ENCODE peak calls at places on chromosome 15, in eight cellular contexts. One of them, this sample, is unnamed.

GRCh38 chr15:95291878-95292472 is 1038.5 kb upstream of the NR2F2 start:
- DNase-seq in HCT116: peak
- DNase-seq in neural progenitor cell: peak
- DNase-seq in trophoblast cell: peak
- DNase-seq in K562: peak
- DNase-seq in SK-N-SH: peak
- DNase-seq in neuronal stem cell: peak
- DNase-seq in IMR-90: peak
- DNase-seq in this sample: peak

GRCh38 chr15:89756897-89757296 is 5.8 kb upstream of the MESP1 start:
- DNase-seq in HCT116: no peak
- DNase-seq in neural progenitor cell: no peak
- DNase-seq in trophoblast cell: no peak
- DNase-seq in K562: no peak
- DNase-seq in SK-N-SH: no peak
- DNase-seq in neuronal stem cell: no peak
- DNase-seq in IMR-90: no peak
- DNase-seq in this sample: no peak

GRCh38 chr15:60384526-60385127 is 13.2 kb downstream of the ANXA2 start:
- DNase-seq in HCT116: no peak
- DNase-seq in neural progenitor cell: no peak
- DNase-seq in trophoblast cell: no peak
- DNase-seq in K562: no peak
- DNase-seq in SK-N-SH: no peak
- DNase-seq in neuronal stem cell: no peak
- DNase-seq in IMR-90: no peak
- DNase-seq in this sample: no peak

GRCh38 chr15:99564221-99565030 is 1.4 kb upstream of the MEF2A start:
- DNase-seq in HCT116: no peak
- DNase-seq in neural progenitor cell: peak
- DNase-seq in trophoblast cell: no peak
- DNase-seq in K562: no peak
- DNase-seq in SK-N-SH: no peak
- DNase-seq in neuronal stem cell: no peak
- DNase-seq in IMR-90: peak
- DNase-seq in this sample: no peak

GRCh38 chr15:49847937-49848823 is 227.3 kb downstream of the DTWD1 start:
- DNase-seq in HCT116: no peak
- DNase-seq in neural progenitor cell: no peak
- DNase-seq in trophoblast cell: no peak
- DNase-seq in K562: no peak
- DNase-seq in SK-N-SH: no peak
- DNase-seq in neuronal stem cell: no peak
- DNase-seq in IMR-90: peak
- DNase-seq in this sample: no peak

GRCh38 chr15:68053701-68053996 is 466 bp upstream of the PIAS1 start:
- DNase-seq in HCT116: no peak
- DNase-seq in neural progenitor cell: no peak
- DNase-seq in trophoblast cell: peak
- DNase-seq in K562: no peak
- DNase-seq in SK-N-SH: no peak
- DNase-seq in neuronal stem cell: no peak
- DNase-seq in IMR-90: no peak
- DNase-seq in this sample: no peak

GRCh38 chr15:62769604-62770003 is 272.9 kb upstream of the TPM1 start:
- DNase-seq in HCT116: peak
- DNase-seq in neural progenitor cell: no peak
- DNase-seq in trophoblast cell: no peak
- DNase-seq in K562: no peak
- DNase-seq in SK-N-SH: no peak
- DNase-seq in neuronal stem cell: no peak
- DNase-seq in IMR-90: peak
- DNase-seq in this sample: no peak

GRCh38 chr15:90903733-90904536 is 833 bp downstream of the MAN2A2 start:
- DNase-seq in HCT116: no peak
- DNase-seq in neural progenitor cell: peak
- DNase-seq in trophoblast cell: peak
- DNase-seq in K562: peak
- DNase-seq in SK-N-SH: no peak
- DNase-seq in neuronal stem cell: no peak
- DNase-seq in IMR-90: no peak
- DNase-seq in this sample: peak

GRCh38 chr15:34374816-34375215 is 7.8 kb upstream of the LPCAT4 start:
- DNase-seq in HCT116: no peak
- DNase-seq in neural progenitor cell: no peak
- DNase-seq in trophoblast cell: peak
- DNase-seq in K562: no peak
- DNase-seq in SK-N-SH: no peak
- DNase-seq in neuronal stem cell: no peak
- DNase-seq in IMR-90: no peak
- DNase-seq in this sample: no peak

GRCh38 chr15:95931619-95932018 is 398.9 kb upstream of the NR2F2 start:
- DNase-seq in HCT116: no peak
- DNase-seq in neural progenitor cell: no peak
- DNase-seq in trophoblast cell: no peak
- DNase-seq in K562: no peak
- DNase-seq in SK-N-SH: no peak
- DNase-seq in neuronal stem cell: no peak
- DNase-seq in IMR-90: no peak
- DNase-seq in this sample: no peak

GRCh38 chr15:83651541-83651940 is 2.4 kb upstream of the ADAMTSL3 start:
- DNase-seq in HCT116: no peak
- DNase-seq in neural progenitor cell: no peak
- DNase-seq in trophoblast cell: no peak
- DNase-seq in K562: no peak
- DNase-seq in SK-N-SH: no peak
- DNase-seq in neuronal stem cell: no peak
- DNase-seq in IMR-90: no peak
- DNase-seq in this sample: no peak

GRCh38 chr15:51861557-51862350 is 32.3 kb downstream of the TMOD3 start:
- DNase-seq in HCT116: no peak
- DNase-seq in neural progenitor cell: no peak
- DNase-seq in trophoblast cell: no peak
- DNase-seq in K562: no peak
- DNase-seq in SK-N-SH: no peak
- DNase-seq in neuronal stem cell: no peak
- DNase-seq in IMR-90: no peak
- DNase-seq in this sample: no peak

GRCh38 chr15:101010781-101011180 is 91.6 kb downstream of the LRRK1 start:
- DNase-seq in HCT116: no peak
- DNase-seq in neural progenitor cell: no peak
- DNase-seq in trophoblast cell: no peak
- DNase-seq in K562: no peak
- DNase-seq in SK-N-SH: no peak
- DNase-seq in neuronal stem cell: no peak
- DNase-seq in IMR-90: no peak
- DNase-seq in this sample: no peak

GRCh38 chr15:90595760-90596155 is 66.0 kb downstream of the CRTC3 start:
- DNase-seq in HCT116: no peak
- DNase-seq in neural progenitor cell: no peak
- DNase-seq in trophoblast cell: no peak
- DNase-seq in K562: no peak
- DNase-seq in SK-N-SH: no peak
- DNase-seq in neuronal stem cell: no peak
- DNase-seq in IMR-90: no peak
- DNase-seq in this sample: no peak

GRCh38 chr15:85047271-85047948 is 65.8 kb downstream of the PDE8A start:
- DNase-seq in HCT116: no peak
- DNase-seq in neural progenitor cell: no peak
- DNase-seq in trophoblast cell: peak
- DNase-seq in K562: no peak
- DNase-seq in SK-N-SH: no peak
- DNase-seq in neuronal stem cell: no peak
- DNase-seq in IMR-90: peak
- DNase-seq in this sample: peak

GRCh38 chr15:28935316-28935715 is 49.5 kb downstream of the APBA2 start:
- DNase-seq in HCT116: no peak
- DNase-seq in neural progenitor cell: no peak
- DNase-seq in trophoblast cell: no peak
- DNase-seq in K562: peak
- DNase-seq in SK-N-SH: no peak
- DNase-seq in neuronal stem cell: no peak
- DNase-seq in IMR-90: no peak
- DNase-seq in this sample: peak

GRCh38 chr15:69591905-69592508 is 139.4 kb downstream of the RPLP1 start:
- DNase-seq in HCT116: no peak
- DNase-seq in neural progenitor cell: no peak
- DNase-seq in trophoblast cell: no peak
- DNase-seq in K562: no peak
- DNase-seq in SK-N-SH: no peak
- DNase-seq in neuronal stem cell: no peak
- DNase-seq in IMR-90: no peak
- DNase-seq in this sample: no peak

GRCh38 chr15:22851513-22851912 is 13.0 kb downstream of the NIPA2 start:
- DNase-seq in HCT116: no peak
- DNase-seq in neural progenitor cell: no peak
- DNase-seq in trophoblast cell: no peak
- DNase-seq in K562: no peak
- DNase-seq in SK-N-SH: no peak
- DNase-seq in neuronal stem cell: no peak
- DNase-seq in IMR-90: no peak
- DNase-seq in this sample: no peak

GRCh38 chr15:47576921-47577474 is 140.3 kb upstream of the SEMA6D start:
- DNase-seq in HCT116: no peak
- DNase-seq in neural progenitor cell: no peak
- DNase-seq in trophoblast cell: peak
- DNase-seq in K562: no peak
- DNase-seq in SK-N-SH: no peak
- DNase-seq in neuronal stem cell: no peak
- DNase-seq in IMR-90: peak
- DNase-seq in this sample: no peak
- H3K4me2 ChIP-seq in HCT116: no peak
- H3K4me2 ChIP-seq in neural progenitor cell: no peak
- H3K4me2 ChIP-seq in trophoblast cell: no peak
- H3K4me2 ChIP-seq in K562: no peak
- H3K4me2 ChIP-seq in SK-N-SH: no peak
- H3K4me2 ChIP-seq in neuronal stem cell: no peak
- H3K4me2 ChIP-seq in IMR-90: no peak
- H3K4me2 ChIP-seq in this sample: no peak

DNA sequence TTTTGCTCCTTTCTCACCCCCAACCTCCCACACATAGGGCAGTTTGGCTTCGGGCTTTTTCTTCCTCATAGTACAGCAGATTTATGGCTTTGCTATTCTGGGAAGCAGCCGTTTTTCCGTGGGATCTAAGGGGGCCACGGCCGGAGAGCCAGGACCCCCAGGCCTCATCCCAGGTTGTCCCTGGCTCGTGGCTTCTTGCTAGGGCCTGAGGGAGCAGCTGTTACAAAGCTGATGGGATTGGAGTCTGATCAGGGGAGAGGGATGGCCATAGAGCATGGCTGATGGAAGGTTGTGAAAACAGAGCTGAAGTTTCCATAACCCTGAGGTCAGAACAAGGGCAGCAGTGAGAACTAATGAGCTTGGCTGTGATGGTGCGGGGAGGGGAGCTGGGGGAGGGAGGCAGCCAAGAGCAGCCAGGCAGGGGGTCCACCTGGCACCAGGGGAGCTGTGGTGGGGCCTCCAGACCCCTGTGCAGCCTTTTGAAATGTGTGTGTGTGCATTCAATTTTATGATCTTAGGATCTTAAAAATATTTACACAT is 63.0 kb downstream of the LINGO1 start:
- DNase-seq in HCT116: no peak
- DNase-seq in neural progenitor cell: no peak
- DNase-seq in trophoblast cell: no peak
- DNase-seq in K562: peak
- DNase-seq in SK-N-SH: peak
- DNase-seq in neuronal stem cell: no peak
- DNase-seq in IMR-90: no peak
- DNase-seq in this sample: no peak
- H3K4me2 ChIP-seq in HCT116: no peak
- H3K4me2 ChIP-seq in neural progenitor cell: peak
- H3K4me2 ChIP-seq in trophoblast cell: no peak
- H3K4me2 ChIP-seq in K562: peak
- H3K4me2 ChIP-seq in SK-N-SH: no peak
- H3K4me2 ChIP-seq in neuronal stem cell: no peak
- H3K4me2 ChIP-seq in IMR-90: no peak
- H3K4me2 ChIP-seq in this sample: peak

DNA sequence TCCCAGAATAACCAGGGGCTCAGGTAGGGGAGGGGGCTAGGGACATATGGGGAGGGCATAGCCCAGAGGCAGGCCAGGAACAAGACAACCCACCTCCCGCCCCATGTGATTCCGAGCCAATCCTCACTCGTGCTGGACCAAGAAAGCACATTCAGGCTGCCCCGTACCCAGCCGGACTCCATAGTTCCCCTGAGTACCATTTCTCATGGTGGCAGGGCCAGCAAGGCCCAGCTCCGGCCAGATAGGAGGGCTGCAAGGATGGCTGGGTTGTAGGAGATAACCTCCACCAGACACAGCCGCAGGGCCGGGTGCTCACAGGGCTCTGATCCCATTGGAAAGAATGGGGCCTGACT is 11.4 kb downstream of the SEMA7A start:
- DNase-seq in HCT116: no peak
- DNase-seq in neural progenitor cell: no peak
- DNase-seq in trophoblast cell: no peak
- DNase-seq in K562: no peak
- DNase-seq in SK-N-SH: no peak
- DNase-seq in neuronal stem cell: no peak
- DNase-seq in IMR-90: no peak
- DNase-seq in this sample: no peak
- H3K4me2 ChIP-seq in HCT116: peak
- H3K4me2 ChIP-seq in neural progenitor cell: peak
- H3K4me2 ChIP-seq in trophoblast cell: peak
- H3K4me2 ChIP-seq in K562: no peak
- H3K4me2 ChIP-seq in SK-N-SH: peak
- H3K4me2 ChIP-seq in neuronal stem cell: no peak
- H3K4me2 ChIP-seq in IMR-90: no peak
- H3K4me2 ChIP-seq in this sample: peak

GRCh38 chr15:32909431-32909830 is 191.6 kb downstream of the GREM1 start:
- DNase-seq in HCT116: no peak
- DNase-seq in neural progenitor cell: no peak
- DNase-seq in trophoblast cell: no peak
- DNase-seq in K562: no peak
- DNase-seq in SK-N-SH: no peak
- DNase-seq in neuronal stem cell: no peak
- DNase-seq in IMR-90: peak
- DNase-seq in this sample: no peak
- H3K4me2 ChIP-seq in HCT116: no peak
- H3K4me2 ChIP-seq in neural progenitor cell: no peak
- H3K4me2 ChIP-seq in trophoblast cell: no peak
- H3K4me2 ChIP-seq in K562: no peak
- H3K4me2 ChIP-seq in SK-N-SH: peak
- H3K4me2 ChIP-seq in neuronal stem cell: no peak
- H3K4me2 ChIP-seq in IMR-90: no peak
- H3K4me2 ChIP-seq in this sample: no peak

This sample was measured in GM23338.